ENCODE peak calls at places on chromosomes 5 and 9, in seven cellular contexts. One of them, this sample, is unnamed.

GRCh38 chr5:132788508-132788907 is 11.5 kb upstream of the SEPTIN8 start:
- DNase-seq in T-helper 9 cell: no peak
- DNase-seq in H7: no peak
- DNase-seq in frontal cortex: no peak
- DNase-seq in psoas muscle: no peak
- DNase-seq in substantia nigra: no peak
- DNase-seq in fibroblast of mammary gland: no peak
- DNase-seq in this sample: no peak

GRCh38 chr5:16713386-16713928 is 96.7 kb upstream of the RETREG1 start:
- DNase-seq in T-helper 9 cell: no peak
- DNase-seq in H7: peak; percentile 87
- DNase-seq in frontal cortex: peak; percentile 54
- DNase-seq in psoas muscle: no peak
- DNase-seq in substantia nigra: no peak
- DNase-seq in fibroblast of mammary gland: peak; percentile 34
- DNase-seq in this sample: no peak

GRCh38 chr5:68242743-68243142 is 27.2 kb downstream of the PIK3R1 start:
- DNase-seq in T-helper 9 cell: no peak
- DNase-seq in H7: no peak
- DNase-seq in frontal cortex: no peak
- DNase-seq in psoas muscle: no peak
- DNase-seq in substantia nigra: no peak
- DNase-seq in fibroblast of mammary gland: peak; percentile 83
- DNase-seq in this sample: no peak

GRCh38 chr5:18553269-18553668 is 919.0 kb downstream of the TAF11L14 start:
- DNase-seq in T-helper 9 cell: no peak
- DNase-seq in H7: no peak
- DNase-seq in frontal cortex: no peak
- DNase-seq in psoas muscle: no peak
- DNase-seq in substantia nigra: no peak
- DNase-seq in fibroblast of mammary gland: peak; percentile 8
- DNase-seq in this sample: no peak

GRCh38 chr5:68289576-68289975 is 74.0 kb downstream of the PIK3R1 start:
- DNase-seq in T-helper 9 cell: no peak
- DNase-seq in H7: no peak
- DNase-seq in frontal cortex: no peak
- DNase-seq in psoas muscle: no peak
- DNase-seq in substantia nigra: no peak
- DNase-seq in fibroblast of mammary gland: no peak
- DNase-seq in this sample: no peak

GRCh38 chr9:87290241-87290700 is 207.4 kb upstream of the DAPK1 start:
- DNase-seq in T-helper 9 cell: no peak
- DNase-seq in H7: peak; percentile 42
- DNase-seq in frontal cortex: no peak
- DNase-seq in psoas muscle: no peak
- DNase-seq in substantia nigra: no peak
- DNase-seq in fibroblast of mammary gland: peak; percentile 47
- DNase-seq in this sample: no peak

GRCh38 chr9:110255064-110255416 is 1.3 kb downstream of the TXN start:
- DNase-seq in T-helper 9 cell: no peak
- DNase-seq in H7: peak; percentile 55
- DNase-seq in frontal cortex: no peak
- DNase-seq in psoas muscle: no peak
- DNase-seq in substantia nigra: no peak
- DNase-seq in fibroblast of mammary gland: no peak
- DNase-seq in this sample: no peak

GRCh38 chr5:177220576-177220975 is 82.9 kb downstream of the RAB24 start:
- DNase-seq in T-helper 9 cell: no peak
- DNase-seq in H7: no peak
- DNase-seq in frontal cortex: no peak
- DNase-seq in psoas muscle: no peak
- DNase-seq in substantia nigra: no peak
- DNase-seq in fibroblast of mammary gland: no peak
- DNase-seq in this sample: no peak

GRCh38 chr9:110835404-110835803 is 166.8 kb downstream of the MUSK start:
- DNase-seq in T-helper 9 cell: no peak
- DNase-seq in H7: no peak
- DNase-seq in frontal cortex: no peak
- DNase-seq in psoas muscle: no peak
- DNase-seq in substantia nigra: no peak
- DNase-seq in fibroblast of mammary gland: peak; percentile 89
- DNase-seq in this sample: no peak

GRCh38 chr9:136481558-136481957 is 1.3 kb downstream of the SEC16A start:
- DNase-seq in T-helper 9 cell: no peak
- DNase-seq in H7: no peak
- DNase-seq in frontal cortex: no peak
- DNase-seq in psoas muscle: no peak
- DNase-seq in substantia nigra: no peak
- DNase-seq in fibroblast of mammary gland: no peak
- DNase-seq in this sample: peak; percentile 24

GRCh38 chr5:153480401-153480800 is 10.1 kb upstream of the GRIA1 start:
- DNase-seq in T-helper 9 cell: no peak
- DNase-seq in H7: no peak
- DNase-seq in frontal cortex: no peak
- DNase-seq in psoas muscle: no peak
- DNase-seq in substantia nigra: no peak
- DNase-seq in fibroblast of mammary gland: peak; percentile 66
- DNase-seq in this sample: no peak

GRCh38 chr5:107135391-107135790 is 535.3 kb downstream of the EFNA5 start:
- DNase-seq in T-helper 9 cell: no peak
- DNase-seq in H7: no peak
- DNase-seq in frontal cortex: no peak
- DNase-seq in psoas muscle: no peak
- DNase-seq in substantia nigra: no peak
- DNase-seq in fibroblast of mammary gland: peak; percentile 8
- DNase-seq in this sample: no peak

GRCh38 chr9:97293827-97294226 is 13.6 kb upstream of the CCDC180 start:
- DNase-seq in T-helper 9 cell: no peak
- DNase-seq in H7: no peak
- DNase-seq in frontal cortex: no peak
- DNase-seq in psoas muscle: no peak
- DNase-seq in substantia nigra: no peak
- DNase-seq in fibroblast of mammary gland: no peak
- DNase-seq in this sample: no peak

GRCh38 chr5:153584131-153584530 is 93.7 kb downstream of the GRIA1 start:
- DNase-seq in T-helper 9 cell: no peak
- DNase-seq in H7: no peak
- DNase-seq in frontal cortex: no peak
- DNase-seq in psoas muscle: no peak
- DNase-seq in substantia nigra: no peak
- DNase-seq in fibroblast of mammary gland: peak; percentile 69
- DNase-seq in this sample: no peak

GRCh38 chr9:129006328-129007034 is 21.6 kb downstream of the SH3GLB2 start:
- DNase-seq in T-helper 9 cell: peak; percentile 18
- DNase-seq in H7: peak; percentile 95
- DNase-seq in frontal cortex: peak; percentile 86
- DNase-seq in psoas muscle: peak; percentile 60
- DNase-seq in substantia nigra: peak; percentile 66
- DNase-seq in fibroblast of mammary gland: peak; percentile 76
- DNase-seq in this sample: no peak

GRCh38 chr9:75372499-75373268 is 284.4 kb downstream of the OSTF1 start:
- DNase-seq in T-helper 9 cell: no peak
- DNase-seq in H7: no peak
- DNase-seq in frontal cortex: no peak
- DNase-seq in psoas muscle: peak; percentile 32
- DNase-seq in substantia nigra: no peak
- DNase-seq in fibroblast of mammary gland: no peak
- DNase-seq in this sample: no peak